ENCODE peak calls at places on chromosomes 16 and 17, in ten cellular contexts. One of them, this sample, is unnamed.

GRCh38 chr17:50423553-50424159 is 2.4 kb upstream of the ACSF2 start:
- DNase-seq in NCI-H2107: no peak
- DNase-seq in C1 segment of cervical spinal cord: no peak
- DNase-seq in fibroblast of pulmonary artery: peak
- DNase-seq in WTC11: no peak
- DNase-seq in stimulated activated CD8-positive, alpha-beta memory T cell treated with anti-CD3 and anti-CD28 coated beads, Interleukin-2, amount 100 ng/mL, for 48 hours: no peak
- DNase-seq in NCI-H1048: no peak
- DNase-seq in stomach: no peak
- DNase-seq in SK-N-SH: no peak
- DNase-seq in NCI-H1694 treated with DMSO at 0.1 percent for 48 hours: no peak
- DNase-seq in this sample: peak

GRCh38 chr16:69328854-69329316 is 1.5 kb downstream of the PDF start:
- DNase-seq in NCI-H2107: no peak
- DNase-seq in C1 segment of cervical spinal cord: no peak
- DNase-seq in fibroblast of pulmonary artery: peak
- DNase-seq in WTC11: no peak
- DNase-seq in stimulated activated CD8-positive, alpha-beta memory T cell treated with anti-CD3 and anti-CD28 coated beads, Interleukin-2, amount 100 ng/mL, for 48 hours: no peak
- DNase-seq in NCI-H1048: no peak
- DNase-seq in stomach: no peak
- DNase-seq in SK-N-SH: no peak
- DNase-seq in NCI-H1694 treated with DMSO at 0.1 percent for 48 hours: no peak
- DNase-seq in this sample: peak

GRCh38 chr17:41678411-41678906 is 10.2 kb upstream of the EIF1 start:
- DNase-seq in NCI-H2107: no peak
- DNase-seq in C1 segment of cervical spinal cord: no peak
- DNase-seq in fibroblast of pulmonary artery: peak
- DNase-seq in WTC11: no peak
- DNase-seq in stimulated activated CD8-positive, alpha-beta memory T cell treated with anti-CD3 and anti-CD28 coated beads, Interleukin-2, amount 100 ng/mL, for 48 hours: no peak
- DNase-seq in NCI-H1048: no peak
- DNase-seq in stomach: no peak
- DNase-seq in SK-N-SH: no peak
- DNase-seq in NCI-H1694 treated with DMSO at 0.1 percent for 48 hours: no peak
- DNase-seq in this sample: no peak

GRCh38 chr16:68823401-68823800 is 19.9 kb upstream of the TANGO6 start:
- DNase-seq in NCI-H2107: no peak
- DNase-seq in C1 segment of cervical spinal cord: no peak
- DNase-seq in fibroblast of pulmonary artery: peak
- DNase-seq in WTC11: peak
- DNase-seq in stimulated activated CD8-positive, alpha-beta memory T cell treated with anti-CD3 and anti-CD28 coated beads, Interleukin-2, amount 100 ng/mL, for 48 hours: no peak
- DNase-seq in NCI-H1048: no peak
- DNase-seq in stomach: no peak
- DNase-seq in SK-N-SH: no peak
- DNase-seq in NCI-H1694 treated with DMSO at 0.1 percent for 48 hours: no peak
- DNase-seq in this sample: no peak

GRCh38 chr17:82299452-82299851 is 18.0 kb downstream of the CD7 start:
- DNase-seq in NCI-H2107: no peak
- DNase-seq in C1 segment of cervical spinal cord: no peak
- DNase-seq in fibroblast of pulmonary artery: no peak
- DNase-seq in WTC11: no peak
- DNase-seq in stimulated activated CD8-positive, alpha-beta memory T cell treated with anti-CD3 and anti-CD28 coated beads, Interleukin-2, amount 100 ng/mL, for 48 hours: peak
- DNase-seq in NCI-H1048: no peak
- DNase-seq in stomach: no peak
- DNase-seq in SK-N-SH: no peak
- DNase-seq in NCI-H1694 treated with DMSO at 0.1 percent for 48 hours: no peak
- DNase-seq in this sample: no peak

GRCh38 chr16:69150146-69150865 is 17.9 kb downstream of the UTP4 start:
- DNase-seq in NCI-H2107: peak
- DNase-seq in C1 segment of cervical spinal cord: peak
- DNase-seq in fibroblast of pulmonary artery: peak
- DNase-seq in WTC11: peak
- DNase-seq in stimulated activated CD8-positive, alpha-beta memory T cell treated with anti-CD3 and anti-CD28 coated beads, Interleukin-2, amount 100 ng/mL, for 48 hours: no peak
- DNase-seq in NCI-H1048: peak
- DNase-seq in stomach: peak
- DNase-seq in SK-N-SH: peak
- DNase-seq in NCI-H1694 treated with DMSO at 0.1 percent for 48 hours: peak
- DNase-seq in this sample: peak

GRCh38 chr16:74562117-74562516 is 44.8 kb downstream of the GLG1 start:
- DNase-seq in NCI-H2107: no peak
- DNase-seq in C1 segment of cervical spinal cord: no peak
- DNase-seq in fibroblast of pulmonary artery: no peak
- DNase-seq in WTC11: no peak
- DNase-seq in stimulated activated CD8-positive, alpha-beta memory T cell treated with anti-CD3 and anti-CD28 coated beads, Interleukin-2, amount 100 ng/mL, for 48 hours: no peak
- DNase-seq in NCI-H1048: no peak
- DNase-seq in stomach: no peak
- DNase-seq in SK-N-SH: no peak
- DNase-seq in NCI-H1694 treated with DMSO at 0.1 percent for 48 hours: no peak
- DNase-seq in this sample: no peak

GRCh38 chr17:67376509-67376891 is 581 bp upstream of the PITPNC1 start:
- DNase-seq in NCI-H2107: no peak
- DNase-seq in C1 segment of cervical spinal cord: no peak
- DNase-seq in fibroblast of pulmonary artery: no peak
- DNase-seq in WTC11: no peak
- DNase-seq in stimulated activated CD8-positive, alpha-beta memory T cell treated with anti-CD3 and anti-CD28 coated beads, Interleukin-2, amount 100 ng/mL, for 48 hours: no peak
- DNase-seq in NCI-H1048: no peak
- DNase-seq in stomach: peak
- DNase-seq in SK-N-SH: no peak
- DNase-seq in NCI-H1694 treated with DMSO at 0.1 percent for 48 hours: no peak
- DNase-seq in this sample: peak

GRCh38 chr16:8712589-8713361 is 38.4 kb downstream of the ABAT start:
- DNase-seq in NCI-H2107: no peak
- DNase-seq in C1 segment of cervical spinal cord: no peak
- DNase-seq in fibroblast of pulmonary artery: no peak
- DNase-seq in WTC11: peak
- DNase-seq in stimulated activated CD8-positive, alpha-beta memory T cell treated with anti-CD3 and anti-CD28 coated beads, Interleukin-2, amount 100 ng/mL, for 48 hours: no peak
- DNase-seq in NCI-H1048: no peak
- DNase-seq in stomach: no peak
- DNase-seq in SK-N-SH: peak
- DNase-seq in NCI-H1694 treated with DMSO at 0.1 percent for 48 hours: no peak
- DNase-seq in this sample: no peak

GRCh38 chr17:6683081-6683684 is 30.0 kb downstream of the SLC13A5 start:
- DNase-seq in NCI-H2107: no peak
- DNase-seq in C1 segment of cervical spinal cord: no peak
- DNase-seq in fibroblast of pulmonary artery: no peak
- DNase-seq in WTC11: no peak
- DNase-seq in stimulated activated CD8-positive, alpha-beta memory T cell treated with anti-CD3 and anti-CD28 coated beads, Interleukin-2, amount 100 ng/mL, for 48 hours: no peak
- DNase-seq in NCI-H1048: no peak
- DNase-seq in stomach: peak
- DNase-seq in SK-N-SH: no peak
- DNase-seq in NCI-H1694 treated with DMSO at 0.1 percent for 48 hours: no peak
- DNase-seq in this sample: no peak

GRCh38 chr17:74408262-74408661 is 23.6 kb upstream of the GPRC5C start:
- DNase-seq in NCI-H2107: no peak
- DNase-seq in C1 segment of cervical spinal cord: no peak
- DNase-seq in fibroblast of pulmonary artery: peak
- DNase-seq in WTC11: no peak
- DNase-seq in stimulated activated CD8-positive, alpha-beta memory T cell treated with anti-CD3 and anti-CD28 coated beads, Interleukin-2, amount 100 ng/mL, for 48 hours: no peak
- DNase-seq in NCI-H1048: no peak
- DNase-seq in stomach: peak
- DNase-seq in SK-N-SH: no peak
- DNase-seq in NCI-H1694 treated with DMSO at 0.1 percent for 48 hours: no peak
- DNase-seq in this sample: no peak

GRCh38 chr16:89536371-89536770 is 24.1 kb upstream of the RPL13 start:
- DNase-seq in NCI-H2107: no peak
- DNase-seq in C1 segment of cervical spinal cord: no peak
- DNase-seq in fibroblast of pulmonary artery: no peak
- DNase-seq in WTC11: no peak
- DNase-seq in stimulated activated CD8-positive, alpha-beta memory T cell treated with anti-CD3 and anti-CD28 coated beads, Interleukin-2, amount 100 ng/mL, for 48 hours: no peak
- DNase-seq in NCI-H1048: no peak
- DNase-seq in stomach: no peak
- DNase-seq in SK-N-SH: no peak
- DNase-seq in NCI-H1694 treated with DMSO at 0.1 percent for 48 hours: no peak
- DNase-seq in this sample: no peak

GRCh38 chr17:31216053-31216751 is 80.8 kb downstream of the OMG start:
- DNase-seq in NCI-H2107: peak
- DNase-seq in C1 segment of cervical spinal cord: no peak
- DNase-seq in fibroblast of pulmonary artery: peak
- DNase-seq in WTC11: no peak
- DNase-seq in stimulated activated CD8-positive, alpha-beta memory T cell treated with anti-CD3 and anti-CD28 coated beads, Interleukin-2, amount 100 ng/mL, for 48 hours: no peak
- DNase-seq in NCI-H1048: peak
- DNase-seq in stomach: no peak
- DNase-seq in SK-N-SH: peak
- DNase-seq in NCI-H1694 treated with DMSO at 0.1 percent for 48 hours: peak
- DNase-seq in this sample: peak

GRCh38 chr16:72099377-72099818 is 5.8 kb downstream of the DHX38 start:
- DNase-seq in NCI-H2107: peak
- DNase-seq in C1 segment of cervical spinal cord: no peak
- DNase-seq in fibroblast of pulmonary artery: peak
- DNase-seq in WTC11: peak
- DNase-seq in stimulated activated CD8-positive, alpha-beta memory T cell treated with anti-CD3 and anti-CD28 coated beads, Interleukin-2, amount 100 ng/mL, for 48 hours: peak
- DNase-seq in NCI-H1048: peak
- DNase-seq in stomach: peak
- DNase-seq in SK-N-SH: peak
- DNase-seq in NCI-H1694 treated with DMSO at 0.1 percent for 48 hours: peak
- DNase-seq in this sample: peak

GRCh38 chr16:72921106-72921505 is 126.8 kb downstream of the ZFHX3 start:
- DNase-seq in NCI-H2107: no peak
- DNase-seq in C1 segment of cervical spinal cord: no peak
- DNase-seq in fibroblast of pulmonary artery: no peak
- DNase-seq in WTC11: no peak
- DNase-seq in stimulated activated CD8-positive, alpha-beta memory T cell treated with anti-CD3 and anti-CD28 coated beads, Interleukin-2, amount 100 ng/mL, for 48 hours: no peak
- DNase-seq in NCI-H1048: no peak
- DNase-seq in stomach: no peak
- DNase-seq in SK-N-SH: no peak
- DNase-seq in NCI-H1694 treated with DMSO at 0.1 percent for 48 hours: no peak
- DNase-seq in this sample: no peak

GRCh38 chr16:1178295-1178910 is 25.5 kb downstream of the CACNA1H start:
- DNase-seq in NCI-H2107: no peak
- DNase-seq in C1 segment of cervical spinal cord: no peak
- DNase-seq in fibroblast of pulmonary artery: no peak
- DNase-seq in WTC11: no peak
- DNase-seq in stimulated activated CD8-positive, alpha-beta memory T cell treated with anti-CD3 and anti-CD28 coated beads, Interleukin-2, amount 100 ng/mL, for 48 hours: no peak
- DNase-seq in NCI-H1048: no peak
- DNase-seq in stomach: no peak
- DNase-seq in SK-N-SH: no peak
- DNase-seq in NCI-H1694 treated with DMSO at 0.1 percent for 48 hours: no peak
- DNase-seq in this sample: no peak

GRCh38 chr17:28717578-28718316 is at the start of gene RAB34:
- DNase-seq in NCI-H2107: no peak
- DNase-seq in C1 segment of cervical spinal cord: peak
- DNase-seq in fibroblast of pulmonary artery: peak
- DNase-seq in WTC11: peak
- DNase-seq in stimulated activated CD8-positive, alpha-beta memory T cell treated with anti-CD3 and anti-CD28 coated beads, Interleukin-2, amount 100 ng/mL, for 48 hours: no peak
- DNase-seq in NCI-H1048: peak
- DNase-seq in stomach: peak
- DNase-seq in SK-N-SH: no peak
- DNase-seq in NCI-H1694 treated with DMSO at 0.1 percent for 48 hours: peak
- DNase-seq in this sample: no peak

GRCh38 chr16:86680137-86680536 is 101.8 kb downstream of the FOXL1 start:
- DNase-seq in NCI-H2107: no peak
- DNase-seq in C1 segment of cervical spinal cord: no peak
- DNase-seq in fibroblast of pulmonary artery: peak
- DNase-seq in WTC11: no peak
- DNase-seq in stimulated activated CD8-positive, alpha-beta memory T cell treated with anti-CD3 and anti-CD28 coated beads, Interleukin-2, amount 100 ng/mL, for 48 hours: no peak
- DNase-seq in NCI-H1048: no peak
- DNase-seq in stomach: no peak
- DNase-seq in SK-N-SH: no peak
- DNase-seq in NCI-H1694 treated with DMSO at 0.1 percent for 48 hours: no peak
- DNase-seq in this sample: no peak

GRCh38 chr16:17367034-17367433 is 103.7 kb downstream of the XYLT1 start:
- DNase-seq in NCI-H2107: no peak
- DNase-seq in C1 segment of cervical spinal cord: no peak
- DNase-seq in fibroblast of pulmonary artery: no peak
- DNase-seq in WTC11: no peak
- DNase-seq in stimulated activated CD8-positive, alpha-beta memory T cell treated with anti-CD3 and anti-CD28 coated beads, Interleukin-2, amount 100 ng/mL, for 48 hours: no peak
- DNase-seq in NCI-H1048: no peak
- DNase-seq in stomach: no peak
- DNase-seq in SK-N-SH: no peak
- DNase-seq in NCI-H1694 treated with DMSO at 0.1 percent for 48 hours: no peak
- DNase-seq in this sample: no peak

GRCh38 chr16:82703156-82703555 is 76.4 kb downstream of the CDH13 start:
- DNase-seq in NCI-H2107: no peak
- DNase-seq in C1 segment of cervical spinal cord: no peak
- DNase-seq in fibroblast of pulmonary artery: no peak
- DNase-seq in WTC11: no peak
- DNase-seq in stimulated activated CD8-positive, alpha-beta memory T cell treated with anti-CD3 and anti-CD28 coated beads, Interleukin-2, amount 100 ng/mL, for 48 hours: no peak
- DNase-seq in NCI-H1048: no peak
- DNase-seq in stomach: no peak
- DNase-seq in SK-N-SH: no peak
- DNase-seq in NCI-H1694 treated with DMSO at 0.1 percent for 48 hours: no peak
- DNase-seq in this sample: no peak

GRCh38 chr16:85137323-85138072 is 25.2 kb upstream of the CIBAR2 start:
- DNase-seq in NCI-H2107: no peak
- DNase-seq in C1 segment of cervical spinal cord: peak
- DNase-seq in fibroblast of pulmonary artery: peak
- DNase-seq in WTC11: no peak
- DNase-seq in stimulated activated CD8-positive, alpha-beta memory T cell treated with anti-CD3 and anti-CD28 coated beads, Interleukin-2, amount 100 ng/mL, for 48 hours: no peak
- DNase-seq in NCI-H1048: no peak
- DNase-seq in stomach: peak
- DNase-seq in SK-N-SH: peak
- DNase-seq in NCI-H1694 treated with DMSO at 0.1 percent for 48 hours: no peak
- DNase-seq in this sample: peak

GRCh38 chr16:88782454-88783390 is 2.3 kb downstream of the PIEZO1 start:
- DNase-seq in NCI-H2107: no peak
- DNase-seq in C1 segment of cervical spinal cord: peak
- DNase-seq in fibroblast of pulmonary artery: no peak
- DNase-seq in WTC11: no peak
- DNase-seq in stimulated activated CD8-positive, alpha-beta memory T cell treated with anti-CD3 and anti-CD28 coated beads, Interleukin-2, amount 100 ng/mL, for 48 hours: peak
- DNase-seq in NCI-H1048: no peak
- DNase-seq in stomach: no peak
- DNase-seq in SK-N-SH: no peak
- DNase-seq in NCI-H1694 treated with DMSO at 0.1 percent for 48 hours: no peak
- DNase-seq in this sample: no peak

GRCh38 chr16:81657731-81658130 is 121.4 kb upstream of the PLCG2 start:
- DNase-seq in NCI-H2107: no peak
- DNase-seq in C1 segment of cervical spinal cord: no peak
- DNase-seq in fibroblast of pulmonary artery: no peak
- DNase-seq in WTC11: no peak
- DNase-seq in stimulated activated CD8-positive, alpha-beta memory T cell treated with anti-CD3 and anti-CD28 coated beads, Interleukin-2, amount 100 ng/mL, for 48 hours: no peak
- DNase-seq in NCI-H1048: no peak
- DNase-seq in stomach: no peak
- DNase-seq in SK-N-SH: no peak
- DNase-seq in NCI-H1694 treated with DMSO at 0.1 percent for 48 hours: no peak
- DNase-seq in this sample: no peak

GRCh38 chr16:3713587-3714242 is 3.6 kb downstream of the TRAP1 start:
- DNase-seq in NCI-H2107: no peak
- DNase-seq in C1 segment of cervical spinal cord: no peak
- DNase-seq in fibroblast of pulmonary artery: no peak
- DNase-seq in WTC11: no peak
- DNase-seq in stimulated activated CD8-positive, alpha-beta memory T cell treated with anti-CD3 and anti-CD28 coated beads, Interleukin-2, amount 100 ng/mL, for 48 hours: no peak
- DNase-seq in NCI-H1048: no peak
- DNase-seq in stomach: no peak
- DNase-seq in SK-N-SH: no peak
- DNase-seq in NCI-H1694 treated with DMSO at 0.1 percent for 48 hours: no peak
- DNase-seq in this sample: no peak

GRCh38 chr17:42362245-42362961 is 25.8 kb downstream of the STAT3 start:
- DNase-seq in NCI-H2107: peak
- DNase-seq in C1 segment of cervical spinal cord: no peak
- DNase-seq in fibroblast of pulmonary artery: no peak
- DNase-seq in WTC11: no peak
- DNase-seq in stimulated activated CD8-positive, alpha-beta memory T cell treated with anti-CD3 and anti-CD28 coated beads, Interleukin-2, amount 100 ng/mL, for 48 hours: no peak
- DNase-seq in NCI-H1048: no peak
- DNase-seq in stomach: no peak
- DNase-seq in SK-N-SH: no peak
- DNase-seq in NCI-H1694 treated with DMSO at 0.1 percent for 48 hours: no peak
- DNase-seq in this sample: no peak

GRCh38 chr17:65772989-65773388 is 211.5 kb upstream of the AXIN2 start:
- DNase-seq in NCI-H2107: no peak
- DNase-seq in C1 segment of cervical spinal cord: no peak
- DNase-seq in fibroblast of pulmonary artery: no peak
- DNase-seq in WTC11: no peak
- DNase-seq in stimulated activated CD8-positive, alpha-beta memory T cell treated with anti-CD3 and anti-CD28 coated beads, Interleukin-2, amount 100 ng/mL, for 48 hours: no peak
- DNase-seq in NCI-H1048: no peak
- DNase-seq in stomach: no peak
- DNase-seq in SK-N-SH: no peak
- DNase-seq in NCI-H1694 treated with DMSO at 0.1 percent for 48 hours: no peak
- DNase-seq in this sample: no peak

GRCh38 chr17:7460850-7461660 is 16.2 kb downstream of the CHRNB1 start:
- DNase-seq in NCI-H2107: no peak
- DNase-seq in C1 segment of cervical spinal cord: no peak
- DNase-seq in fibroblast of pulmonary artery: no peak
- DNase-seq in WTC11: peak
- DNase-seq in stimulated activated CD8-positive, alpha-beta memory T cell treated with anti-CD3 and anti-CD28 coated beads, Interleukin-2, amount 100 ng/mL, for 48 hours: no peak
- DNase-seq in NCI-H1048: no peak
- DNase-seq in stomach: no peak
- DNase-seq in SK-N-SH: no peak
- DNase-seq in NCI-H1694 treated with DMSO at 0.1 percent for 48 hours: no peak
- DNase-seq in this sample: no peak

GRCh38 chr17:38397227-38397626 is 31.0 kb upstream of the ARHGAP23 start:
- DNase-seq in NCI-H2107: no peak
- DNase-seq in C1 segment of cervical spinal cord: no peak
- DNase-seq in fibroblast of pulmonary artery: no peak
- DNase-seq in WTC11: no peak
- DNase-seq in stimulated activated CD8-positive, alpha-beta memory T cell treated with anti-CD3 and anti-CD28 coated beads, Interleukin-2, amount 100 ng/mL, for 48 hours: no peak
- DNase-seq in NCI-H1048: no peak
- DNase-seq in stomach: no peak
- DNase-seq in SK-N-SH: no peak
- DNase-seq in NCI-H1694 treated with DMSO at 0.1 percent for 48 hours: no peak
- DNase-seq in this sample: no peak

This sample was measured in Karpas-422.